ENCODE peak calls at places on chromosomes 5 and 9, in six cellular contexts. Q, I, D, N, L and F are unnamed samples.

GRCh38 chr9:97980918-97981827 is 2.0 kb upstream of the ANP32B start:
- DNase-seq in Q (no peak), I (no peak), D (no peak), N (peak; percentile 62), L (peak; percentile 51), F (peak; percentile 100)

GRCh38 chr9:27933210-27934062 is 360.2 kb upstream of the C9orf72 start:
- DNase-seq in Q (no peak), I (no peak), D (no peak), N (no peak), L (no peak), F (no peak)

GRCh38 chr5:159616967-159617366 is 286.7 kb upstream of the IL12B start:
- DNase-seq in Q (no peak), I (no peak), D (no peak), N (no peak), L (no peak), F (no peak)

GRCh38 chr5:139847790-139848507 is 52.3 kb downstream of the PSD2 start:
- DNase-seq in Q (peak; percentile 66), I (no peak), D (peak; percentile 83), N (no peak), L (peak; percentile 67), F (no peak)

GRCh38 chr5:112938286-112938685 is 16.3 kb upstream of the REEP5 start:
- DNase-seq in Q (no peak), I (no peak), D (no peak), N (no peak), L (no peak), F (no peak)

GRCh38 chr9:137665697-137666504 is 47.1 kb downstream of the EHMT1 start:
- DNase-seq in Q (no peak), I (no peak), D (no peak), N (no peak), L (peak; percentile 66), F (no peak)

GRCh38 chr5:132493241-132493640 is 2.7 kb upstream of the IRF1 start:
- DNase-seq in Q (no peak), I (no peak), D (no peak), N (no peak), L (no peak), F (no peak)

GRCh38 chr9:79060726-79061125 is 511.0 kb upstream of the TLE4 start:
- DNase-seq in Q (no peak), I (no peak), D (no peak), N (no peak), L (no peak), F (no peak)

GRCh38 chr9:37966443-37967271 is 62.7 kb upstream of the SLC25A51 start:
- DNase-seq in Q (no peak), I (no peak), D (no peak), N (no peak), L (no peak), F (no peak)

GRCh38 chr5:148739524-148739923 is 85.2 kb upstream of the HTR4 start:
- DNase-seq in Q (no peak), I (no peak), D (no peak), N (no peak), L (no peak), F (no peak)

GRCh38 chr5:60672693-60673264 is 27.2 kb downstream of the DEPDC1B start:
- DNase-seq in Q (no peak), I (no peak), D (no peak), N (no peak), L (no peak), F (no peak)

GRCh38 chr9:23769307-23769935 is 56.6 kb downstream of the ELAVL2 start:
- DNase-seq in Q (no peak), I (no peak), D (no peak), N (peak; percentile 24), L (no peak), F (no peak)

GRCh38 chr9:133286523-133286922 is 11.5 kb upstream of the ABO start:
- DNase-seq in Q (no peak), I (no peak), D (no peak), N (no peak), L (no peak), F (no peak)

GRCh38 chr5:55711531-55712022 is 547 bp downstream of the SLC38A9 start:
- DNase-seq in Q (no peak), I (no peak), D (peak; percentile 2), N (no peak), L (no peak), F (no peak)

GRCh38 chr5:71601222-71602026 is 14.3 kb downstream of the MCCC2 start:
- DNase-seq in Q (peak; percentile 48), I (peak; percentile 91), D (peak; percentile 6), N (peak; percentile 60), L (no peak), F (peak; percentile 91)

GRCh38 chr9:77856615-77857014 is 175.0 kb downstream of the GNAQ start:
- DNase-seq in Q (no peak), I (no peak), D (no peak), N (no peak), L (no peak), F (no peak)

GRCh38 chr5:146527785-146528184 is 11.8 kb upstream of the GPR151 start:
- DNase-seq in Q (no peak), I (no peak), D (no peak), N (no peak), L (no peak), F (no peak)

GRCh38 chr5:6593148-6594016 is 39.5 kb downstream of the NSUN2 start:
- DNase-seq in Q (no peak), I (no peak), D (no peak), N (no peak), L (no peak), F (no peak)

GRCh38 chr5:169626779-169627178 is 10.3 kb upstream of the DOCK2 start:
- DNase-seq in Q (no peak), I (no peak), D (no peak), N (no peak), L (no peak), F (no peak)

GRCh38 chr5:69129413-69129812 is 35.6 kb downstream of the SLC30A5 start:
- DNase-seq in Q (no peak), I (no peak), D (no peak), N (no peak), L (no peak), F (no peak)

GRCh38 chr5:154242442-154242841 is 51.9 kb downstream of the GALNT10 start:
- DNase-seq in Q (no peak), I (no peak), D (no peak), N (no peak), L (no peak), F (no peak)

GRCh38 chr5:93569295-93570164 is 11.5 kb downstream of the NR2F1-AS1 start:
- DNase-seq in Q (no peak), I (no peak), D (no peak), N (no peak), L (no peak), F (no peak)

GRCh38 chr5:124034963-124035362 is 523.0 kb downstream of the CSNK1G3 start:
- DNase-seq in Q (no peak), I (no peak), D (peak; percentile 86), N (no peak), L (no peak), F (no peak)